ENCODE peak calls at places on chromosome 6, in seven cellular contexts. F is nephron progenitor cell, Q is transverse colon, N is lower lobe of right lung, D is GM13976, Y is activated B cell treated with CpG ODN at 0.5 μM for 24 hours, I is MM.1S. T is an unnamed sample.

GRCh38 chr6:69865126-69865525 is 1.2 kb upstream of the COL19A1 start:
- DNase-seq in F (no peak), Y (no peak), D (no peak), Q (no peak), I (no peak), N (no peak), T (no peak)

GRCh38 chr6:29696147-29697129 is 15.5 kb upstream of the ZFP57 start:
- DNase-seq in N (no peak), Q (no peak), I (peak), Y (no peak), F (peak), D (peak), T (no peak)

GRCh38 chr6:30855429-30856069 is 28.8 kb upstream of the DDR1 start:
- DNase-seq in N (no peak), D (peak), Y (no peak), Q (peak), F (no peak), I (no peak), T (no peak)

GRCh38 chr6:30881987-30882763 is 2.1 kb upstream of the DDR1 start:
- DNase-seq in I (no peak), Q (no peak), F (peak), D (peak), Y (peak), N (no peak), T (no peak)

GRCh38 chr6:63452117-63452516 is 120.2 kb upstream of the LOC128125822 start:
- DNase-seq in Y (no peak), N (no peak), F (no peak), Q (peak), D (no peak), I (no peak), T (no peak)

GRCh38 chr6:168034537-168034936 is 37.1 kb downstream of the KIF25 start:
- DNase-seq in Y (no peak), F (no peak), I (no peak), N (no peak), D (no peak), Q (no peak), T (no peak)

GRCh38 chr6:41536884-41537347 is 9.3 kb upstream of the FOXP4 start:
- DNase-seq in Y (no peak), D (no peak), N (peak), Q (peak), F (no peak), I (no peak), T (no peak)

GRCh38 chr6:145137425-145137824 is 597.9 kb downstream of the EPM2A start:
- DNase-seq in I (no peak), F (no peak), D (no peak), N (no peak), Q (no peak), Y (no peak), T (no peak)

GRCh38 chr6:118982256-118982911 is 47.4 kb upstream of the MCM9 start:
- DNase-seq in I (no peak), D (no peak), Y (no peak), N (no peak), Q (no peak), F (no peak), T (no peak)

GRCh38 chr6:46419576-46420002 is 71.7 kb downstream of the RCAN2 start:
- DNase-seq in D (peak), Y (no peak), N (no peak), Q (peak), F (peak), I (peak), T (no peak)

GRCh38 chr6:167119680-167120556 is 3.0 kb upstream of the CCR6 start:
- DNase-seq in I (peak), F (no peak), Y (peak), N (no peak), D (no peak), Q (peak), T (no peak)

GRCh38 chr6:13641315-13641714 is 26.2 kb downstream of the NOL7 start:
- DNase-seq in Q (no peak), I (no peak), D (no peak), Y (no peak), F (no peak), N (no peak), T (no peak)

GRCh38 chr6:157240059-157240959 is 83.0 kb downstream of the TMEM242 start:
- DNase-seq in N (no peak), D (no peak), F (peak), Y (no peak), I (peak), Q (peak), T (no peak)

GRCh38 chr6:55212147-55212546 is 37.8 kb downstream of the HCRTR2 start:
- DNase-seq in F (no peak), Q (no peak), Y (no peak), D (no peak), I (no peak), N (no peak), T (no peak)

GRCh38 chr6:105954148-105954547 is 132.0 kb upstream of the PRDM1 start:
- DNase-seq in F (no peak), I (no peak), D (no peak), Q (peak), Y (no peak), N (no peak), T (no peak)

GRCh38 chr6:156872903-156873302 is 95.7 kb downstream of the ARID1B start:
- DNase-seq in Y (no peak), I (no peak), Q (no peak), D (no peak), F (no peak), N (no peak), T (no peak)

GRCh38 chr6:106750146-106750900 is 120.9 kb downstream of the QRSL1 start:
- DNase-seq in Q (no peak), F (no peak), D (no peak), N (no peak), Y (no peak), I (no peak), T (no peak)

GRCh38 chr6:54096811-54097210 is 14.4 kb upstream of the MLIP start:
- DNase-seq in F (no peak), N (no peak), Y (no peak), Q (no peak), D (no peak), I (no peak), T (no peak)

GRCh38 chr6:15484115-15484514 is 178.7 kb downstream of the DTNBP1 start:
- DNase-seq in Q (no peak), I (no peak), D (no peak), N (no peak), Y (no peak), F (no peak), T (no peak)

GRCh38 chr6:130296854-130297253 is 69.0 kb upstream of the TMEM200A start:
- DNase-seq in Y (no peak), Q (no peak), D (no peak), I (no peak), N (no peak), F (no peak), T (no peak)

GRCh38 chr6:48757661-48758060 is 646.7 kb upstream of the PTCHD4 start:
- DNase-seq in N (no peak), I (no peak), F (no peak), Q (no peak), D (no peak), Y (no peak), T (no peak)

GRCh38 chr6:84738996-84739865 is 25.2 kb downstream of the TBX18 start:
- DNase-seq in D (no peak), Q (no peak), Y (no peak), F (no peak), N (no peak), I (no peak), T (no peak)

GRCh38 chr6:43790031-43790430 is 20.0 kb downstream of the VEGFA start:
- DNase-seq in Y (no peak), Q (no peak), D (no peak), F (no peak), N (no peak), I (no peak), T (no peak)

GRCh38 chr6:81575446-81575845 is 177.0 kb downstream of the TENT5A start:
- DNase-seq in Y (no peak), I (no peak), D (no peak), Q (no peak), F (no peak), N (no peak), T (no peak)

GRCh38 chr6:78867020-78867369 is 356 bp upstream of the IRAK1BP1 start:
- DNase-seq in D (no peak), I (peak), F (no peak), N (no peak), Y (no peak), Q (no peak), T (no peak)

GRCh38 chr6:78863576-78863975 is 3.8 kb upstream of the IRAK1BP1 start:
- DNase-seq in D (no peak), Q (no peak), N (no peak), Y (no peak), I (no peak), F (no peak), T (no peak)

GRCh38 chr6:78864957-78865356 is 2.4 kb upstream of the IRAK1BP1 start:
- DNase-seq in I (peak), F (no peak), N (no peak), Q (no peak), D (no peak), Y (no peak), T (no peak)

GRCh38 chr6:78867370-78868040 is at the start of gene IRAK1BP1:
- DNase-seq in F (peak), N (peak), Y (peak), I (peak), Q (peak), D (peak), T (peak)

GRCh38 chr6:78861509-78861908 is 5.8 kb upstream of the IRAK1BP1 start:
- DNase-seq in Q (no peak), D (no peak), F (no peak), Y (no peak), N (no peak), I (no peak), T (no peak)
- TF ChIP-seq CTCF in Q (no peak), D (no peak), F (no peak), Y (no peak), N (no peak), I (peak), T (no peak)

GRCh38 chr6:100130630-100131029 is 136.6 kb upstream of the MCHR2 start:
- DNase-seq in N (no peak), Q (no peak), Y (no peak), D (no peak), F (no peak), I (no peak), T (no peak)
- TF ChIP-seq CTCF in N (no peak), Q (no peak), Y (no peak), D (no peak), F (no peak), I (no peak), T (no peak)

DNA sequence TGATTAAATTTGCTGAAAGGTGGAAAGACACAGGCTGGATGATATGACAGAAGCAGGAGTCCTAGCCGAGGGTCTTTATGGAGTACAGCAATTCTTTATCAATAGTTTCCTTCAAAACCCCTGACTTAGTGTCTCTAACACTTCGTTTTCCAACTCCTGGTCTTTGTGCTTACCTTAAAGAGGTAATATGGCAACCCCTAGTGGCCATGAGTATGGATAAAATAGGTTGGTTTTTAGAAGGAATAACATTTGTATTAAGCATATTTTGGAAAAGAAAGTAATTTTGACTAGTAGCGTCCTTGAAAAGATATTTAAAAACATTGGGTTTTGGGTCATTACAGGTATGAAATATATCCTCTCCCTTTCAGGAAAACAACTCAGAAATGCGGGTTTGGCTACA is 51.9 kb downstream of the VGLL2 start:
- DNase-seq in I (peak), D (no peak), N (no peak), Y (no peak), F (no peak), Q (no peak), T (no peak)
- TF ChIP-seq CTCF in I (peak), D (no peak), N (no peak), Y (no peak), F (peak), Q (peak), T (no peak)

GRCh38 chr6:165891320-165891719 is 228.3 kb upstream of the PDE10A start:
- DNase-seq in I (no peak), Q (no peak), N (no peak), D (no peak), F (no peak), Y (no peak), T (no peak)
- TF ChIP-seq CTCF in I (no peak), Q (no peak), N (no peak), D (no peak), F (peak), Y (no peak), T (no peak)

GRCh38 chr6:38805682-38806081 is 90.6 kb downstream of the DNAH8 start:
- DNase-seq in Q (no peak), N (no peak), F (no peak), Y (no peak), I (no peak), D (no peak), T (no peak)

GRCh38 chr6:38805127-38805655 is 90.1 kb downstream of the DNAH8 start:
- DNase-seq in N (no peak), F (no peak), Q (no peak), D (no peak), Y (no peak), I (no peak), T (no peak)

GRCh38 chr6:38806833-38807232 is 91.7 kb downstream of the DNAH8 start:
- DNase-seq in Q (no peak), N (no peak), F (no peak), I (no peak), D (no peak), Y (no peak), T (no peak)

GRCh38 chr6:38808039-38808438 is 92.9 kb downstream of the DNAH8 start:
- DNase-seq in Q (no peak), I (no peak), Y (no peak), N (no peak), F (no peak), D (no peak), T (no peak)

GRCh38 chr6:38806271-38806670 is 91.2 kb downstream of the DNAH8 start:
- DNase-seq in F (no peak), N (no peak), Y (no peak), D (no peak), I (peak), Q (no peak), T (no peak)
- TF ChIP-seq CTCF in F (no peak), N (no peak), Y (no peak), D (no peak), I (peak), Q (no peak), T (no peak)

GRCh38 chr6:26520840-26521484 is 17.2 kb upstream of the HMGN4 start:
- DNase-seq in N (peak), Y (peak), F (peak), I (peak), Q (peak), D (peak), T (peak)

GRCh38 chr6:26524722-26525360 is 13.3 kb upstream of the HMGN4 start:
- DNase-seq in Y (no peak), N (no peak), Q (no peak), I (no peak), F (no peak), D (no peak), T (no peak)

GRCh38 chr6:26520088-26520839 is 17.9 kb upstream of the HMGN4 start:
- DNase-seq in D (peak), N (no peak), I (no peak), F (peak), Q (no peak), Y (peak), T (no peak)

GRCh38 chr6:26519359-26519758 is 18.8 kb upstream of the HMGN4 start:
- DNase-seq in I (no peak), N (no peak), D (no peak), Y (no peak), Q (no peak), F (no peak), T (no peak)

GRCh38 chr6:26521485-26522391 is 16.4 kb upstream of the HMGN4 start:
- DNase-seq in Q (peak), Y (peak), D (peak), I (peak), F (peak), N (peak), T (peak)
- TF ChIP-seq CTCF in Q (peak), Y (no peak), D (peak), I (peak), F (peak), N (peak), T (peak)

GRCh38 chr6:34143884-34144580 is 1.9 kb downstream of the GRM4 start:
- DNase-seq in Y (peak), D (peak), N (no peak), I (no peak), Q (no peak), F (peak), T (no peak)
- TF ChIP-seq CTCF in Y (no peak), D (no peak), N (no peak), I (no peak), Q (no peak), F (peak), T (no peak)

GRCh38 chr6:112087136-112087908 is at the start of the genes FAM229B and TUBE1:
- DNase-seq in Y (peak), N (peak), I (peak), D (peak), Q (peak), F (peak), T (peak)

GRCh38 chr6:112085666-112086065 is 1.6 kb downstream of the TUBE1 start:
- DNase-seq in F (no peak), Y (no peak), N (no peak), I (no peak), Q (no peak), D (no peak), T (no peak)

GRCh38 chr6:112087916-112088315 is 525 bp downstream of the FAM229B start:
- DNase-seq in F (no peak), I (no peak), N (no peak), Y (no peak), D (no peak), Q (no peak), T (no peak)

GRCh38 chr6:112081569-112081968 is 5.7 kb downstream of the TUBE1 start:
- DNase-seq in F (no peak), Q (no peak), D (no peak), N (no peak), Y (no peak), I (no peak), T (no peak)

DNA sequence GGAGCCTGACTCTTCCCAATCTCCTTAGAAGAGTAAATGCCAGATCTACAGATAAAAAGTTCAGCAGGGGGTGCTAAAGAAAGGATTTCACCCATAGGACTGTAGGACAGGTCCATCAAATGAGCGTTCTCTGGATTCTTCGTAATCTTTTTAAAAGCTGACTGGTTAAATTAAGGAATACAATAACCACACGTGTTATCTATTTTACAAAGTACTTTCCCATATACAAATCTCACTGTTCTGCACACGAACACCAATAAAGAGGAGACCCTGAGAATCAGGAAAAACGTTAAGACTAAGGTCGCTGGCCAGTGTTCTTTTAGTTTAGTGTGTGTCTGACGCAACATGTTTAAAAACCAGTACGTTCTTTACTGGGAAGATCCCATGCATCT is 542 bp downstream of the TUBE1 start:
- DNase-seq in Q (no peak), D (peak), N (no peak), Y (no peak), F (no peak), I (peak), T (no peak)
- TF ChIP-seq CTCF in Q (no peak), D (no peak), N (peak), Y (no peak), F (no peak), I (peak), T (no peak)

DNA sequence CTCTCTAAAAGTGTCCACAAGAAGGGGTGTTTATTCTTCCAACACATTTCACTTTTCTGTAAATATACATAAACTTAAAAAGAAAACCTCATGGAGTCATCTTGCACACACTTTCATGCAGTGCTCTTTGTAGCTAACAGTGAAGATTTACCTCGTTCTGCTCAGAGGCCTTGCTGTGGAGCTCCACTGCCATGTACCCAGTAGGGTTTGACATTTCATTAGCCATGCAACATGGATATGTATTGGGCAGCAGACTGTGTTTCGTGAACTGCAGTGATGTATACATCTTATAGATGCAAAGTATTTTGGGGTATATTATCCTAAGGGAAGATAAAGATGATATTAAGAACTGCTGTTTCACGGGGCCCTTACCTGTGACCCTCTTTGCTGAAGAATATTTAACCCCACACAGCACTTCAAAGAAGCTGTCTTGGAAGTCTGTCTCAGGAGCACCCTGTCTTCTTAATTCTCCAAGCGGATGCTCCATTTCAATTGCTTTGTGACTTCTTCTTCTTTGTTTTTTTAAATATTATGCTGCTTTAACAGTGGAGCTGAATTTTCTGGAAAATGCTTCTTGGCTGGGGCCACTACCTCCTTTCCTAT is 17.9 kb downstream of the IRF4 start:
- DNase-seq in Q (no peak), D (no peak), I (no peak), F (no peak), Y (no peak), N (no peak), T (no peak)
- TF ChIP-seq CTCF in Q (no peak), D (no peak), I (no peak), F (no peak), Y (no peak), N (no peak), T (no peak)

T was measured in natural killer cell.